ENCODE peak calls at places on chromosomes 11 and 22, in seven cellular contexts. One of them, this sample, is unnamed.

GRCh38 chr11:111770581-111771134 is 4.5 kb upstream of the PPP2R1B start:
- DNase-seq in GM23248: no peak
- DNase-seq in GM23338: no peak
- DNase-seq in PC-3: peak; percentile 52
- DNase-seq in neural progenitor cell: no peak
- DNase-seq in MM.1S: no peak
- DNase-seq in hepatocyte: no peak
- DNase-seq in this sample: no peak

GRCh38 chr11:66845876-66846212 is 2.6 kb downstream of the RCE1 start:
- DNase-seq in GM23248: no peak
- DNase-seq in GM23338: no peak
- DNase-seq in PC-3: no peak
- DNase-seq in neural progenitor cell: no peak
- DNase-seq in MM.1S: no peak
- DNase-seq in hepatocyte: no peak
- DNase-seq in this sample: no peak

GRCh38 chr11:46278387-46279173 is 1.1 kb downstream of the CREB3L1 start:
- DNase-seq in GM23248: peak; percentile 86
- DNase-seq in GM23338: peak; percentile 87
- DNase-seq in PC-3: no peak
- DNase-seq in neural progenitor cell: peak; percentile 78
- DNase-seq in MM.1S: no peak
- DNase-seq in hepatocyte: peak; percentile 85
- DNase-seq in this sample: no peak

GRCh38 chr11:122979815-122980656 is 1.6 kb downstream of the BSX start:
- DNase-seq in GM23248: no peak
- DNase-seq in GM23338: peak; percentile 55
- DNase-seq in PC-3: no peak
- DNase-seq in neural progenitor cell: peak; percentile 53
- DNase-seq in MM.1S: no peak
- DNase-seq in hepatocyte: no peak
- DNase-seq in this sample: no peak

GRCh38 chr11:104668797-104669463 is 229.3 kb downstream of the CASP12 start:
- DNase-seq in GM23248: peak; percentile 58
- DNase-seq in GM23338: no peak
- DNase-seq in PC-3: peak; percentile 98
- DNase-seq in neural progenitor cell: no peak
- DNase-seq in MM.1S: peak; percentile 50
- DNase-seq in hepatocyte: peak; percentile 59
- DNase-seq in this sample: no peak

GRCh38 chr11:122984186-122985011 is 2.8 kb upstream of the BSX start:
- DNase-seq in GM23248: peak; percentile 64
- DNase-seq in GM23338: peak; percentile 82
- DNase-seq in PC-3: no peak
- DNase-seq in neural progenitor cell: peak; percentile 70
- DNase-seq in MM.1S: no peak
- DNase-seq in hepatocyte: no peak
- DNase-seq in this sample: no peak

GRCh38 chr11:119729581-119730346 is 764 bp upstream of the NECTIN1 start:
- DNase-seq in GM23248: peak; percentile 72
- DNase-seq in GM23338: peak; percentile 60
- DNase-seq in PC-3: peak; percentile 80
- DNase-seq in neural progenitor cell: peak; percentile 59
- DNase-seq in MM.1S: no peak
- DNase-seq in hepatocyte: peak; percentile 48
- DNase-seq in this sample: no peak

GRCh38 chr22:29043906-29044575 is 17.6 kb downstream of the C22orf31 start:
- DNase-seq in GM23248: peak; percentile 80
- DNase-seq in GM23338: no peak
- DNase-seq in PC-3: peak; percentile 51
- DNase-seq in neural progenitor cell: no peak
- DNase-seq in MM.1S: no peak
- DNase-seq in hepatocyte: no peak
- DNase-seq in this sample: no peak

GRCh38 chr11:14336507-14337503 is 22.2 kb downstream of the RRAS2 start:
- DNase-seq in GM23248: peak; percentile 97
- DNase-seq in GM23338: no peak
- DNase-seq in PC-3: peak; percentile 96
- DNase-seq in neural progenitor cell: no peak
- DNase-seq in MM.1S: no peak
- DNase-seq in hepatocyte: no peak
- DNase-seq in this sample: no peak

GRCh38 chr11:93733474-93733873 is 7.8 kb downstream of the TAF1D start:
- DNase-seq in GM23248: no peak
- DNase-seq in GM23338: no peak
- DNase-seq in PC-3: no peak
- DNase-seq in neural progenitor cell: no peak
- DNase-seq in MM.1S: no peak
- DNase-seq in hepatocyte: no peak
- DNase-seq in this sample: no peak

GRCh38 chr22:46128606-46129005 is 21.7 kb upstream of the PPARA start:
- DNase-seq in GM23248: no peak
- DNase-seq in GM23338: no peak
- DNase-seq in PC-3: no peak
- DNase-seq in neural progenitor cell: no peak
- DNase-seq in MM.1S: no peak
- DNase-seq in hepatocyte: no peak
- DNase-seq in this sample: peak; percentile 25

DNA sequence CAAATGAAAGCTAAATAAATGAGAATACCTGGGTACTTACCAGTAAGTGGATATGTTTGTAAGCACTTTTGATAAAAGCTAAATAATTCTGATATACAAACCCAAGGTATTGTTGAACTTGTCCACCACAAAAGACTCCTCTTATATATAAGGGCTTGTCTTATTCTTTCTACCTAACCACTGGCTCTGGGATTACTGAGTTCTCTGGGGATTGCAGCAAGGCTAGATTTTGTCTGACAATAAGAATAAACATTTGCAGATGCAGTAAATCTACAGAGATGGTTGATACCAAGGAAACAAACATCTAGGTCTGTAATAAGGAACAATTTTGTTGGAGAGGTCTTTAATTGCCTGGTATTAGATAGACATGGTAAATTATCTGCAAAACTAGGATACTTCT is at the start of gene OR51A4:
- DNase-seq in GM23248: no peak
- DNase-seq in GM23338: no peak
- DNase-seq in PC-3: no peak
- DNase-seq in neural progenitor cell: no peak
- DNase-seq in MM.1S: no peak
- DNase-seq in hepatocyte: no peak
- DNase-seq in this sample: no peak
- TF ChIP-seq EZH2phosphoT487 in GM23248: no peak
- TF ChIP-seq EZH2phosphoT487 in GM23338: no peak
- TF ChIP-seq EZH2phosphoT487 in PC-3: no peak
- TF ChIP-seq EZH2phosphoT487 in neural progenitor cell: no peak
- TF ChIP-seq EZH2phosphoT487 in MM.1S: no peak
- TF ChIP-seq EZH2phosphoT487 in hepatocyte: no peak
- TF ChIP-seq EZH2phosphoT487 in this sample: no peak

GRCh38 chr11:86058360-86058759 is 10.5 kb downstream of the PICALM start:
- DNase-seq in GM23248: no peak
- DNase-seq in GM23338: no peak
- DNase-seq in PC-3: no peak
- DNase-seq in neural progenitor cell: no peak
- DNase-seq in MM.1S: no peak
- DNase-seq in hepatocyte: no peak
- DNase-seq in this sample: no peak

GRCh38 chr11:86060544-86060943 is 8.3 kb downstream of the PICALM start:
- DNase-seq in GM23248: no peak
- DNase-seq in GM23338: no peak
- DNase-seq in PC-3: no peak
- DNase-seq in neural progenitor cell: no peak
- DNase-seq in MM.1S: no peak
- DNase-seq in hepatocyte: no peak
- DNase-seq in this sample: no peak

GRCh38 chr11:86052697-86053641 is 15.9 kb downstream of the PICALM start:
- DNase-seq in GM23248: no peak
- DNase-seq in GM23338: no peak
- DNase-seq in PC-3: no peak
- DNase-seq in neural progenitor cell: no peak
- DNase-seq in MM.1S: no peak
- DNase-seq in hepatocyte: no peak
- DNase-seq in this sample: no peak

GRCh38 chr11:86061483-86061882 is 7.4 kb downstream of the PICALM start:
- DNase-seq in GM23248: no peak
- DNase-seq in GM23338: no peak
- DNase-seq in PC-3: no peak
- DNase-seq in neural progenitor cell: no peak
- DNase-seq in MM.1S: no peak
- DNase-seq in hepatocyte: no peak
- DNase-seq in this sample: no peak

GRCh38 chr11:86056262-86056911 is 12.5 kb downstream of the PICALM start:
- DNase-seq in GM23248: no peak
- DNase-seq in GM23338: no peak
- DNase-seq in PC-3: no peak
- DNase-seq in neural progenitor cell: no peak
- DNase-seq in MM.1S: no peak
- DNase-seq in hepatocyte: no peak
- DNase-seq in this sample: no peak
- H3K4me1 ChIP-seq in GM23248: peaks cover 55% of the 10 kb centered on the region
- H3K4me1 ChIP-seq in GM23338: peaks cover 23% of the 10 kb centered on the region
- H3K4me1 ChIP-seq in PC-3: no peaks in the 10 kb centered on the region
- H3K4me1 ChIP-seq in neural progenitor cell: no peaks in the 10 kb centered on the region
- H3K4me1 ChIP-seq in MM.1S: peaks cover 6% of the 10 kb centered on the region
- H3K4me1 ChIP-seq in hepatocyte: no peaks in the 10 kb centered on the region
- H3K4me1 ChIP-seq in this sample: no peaks in the 10 kb centered on the region

GRCh38 chr11:1761110-1761856 is 2.4 kb downstream of the CTSD start:
- DNase-seq in GM23248: no peak
- DNase-seq in GM23338: no peak
- DNase-seq in PC-3: no peak
- DNase-seq in neural progenitor cell: no peak
- DNase-seq in MM.1S: no peak
- DNase-seq in hepatocyte: no peak
- DNase-seq in this sample: no peak

GRCh38 chr11:1758611-1759150 is 5.0 kb downstream of the CTSD start:
- DNase-seq in GM23248: no peak
- DNase-seq in GM23338: no peak
- DNase-seq in PC-3: no peak
- DNase-seq in neural progenitor cell: no peak
- DNase-seq in MM.1S: no peak
- DNase-seq in hepatocyte: no peak
- DNase-seq in this sample: no peak

GRCh38 chr11:1760351-1761109 is 3.2 kb downstream of the CTSD start:
- DNase-seq in GM23248: peak; percentile 57
- DNase-seq in GM23338: no peak
- DNase-seq in PC-3: peak; percentile 3
- DNase-seq in neural progenitor cell: no peak
- DNase-seq in MM.1S: no peak
- DNase-seq in hepatocyte: no peak
- DNase-seq in this sample: no peak

GRCh38 chr11:1759151-1759850 is 4.4 kb downstream of the CTSD start:
- DNase-seq in GM23248: no peak
- DNase-seq in GM23338: no peak
- DNase-seq in PC-3: no peak
- DNase-seq in neural progenitor cell: no peak
- DNase-seq in MM.1S: no peak
- DNase-seq in hepatocyte: no peak
- DNase-seq in this sample: no peak

GRCh38 chr11:1759851-1760220 is 3.9 kb downstream of the CTSD start:
- DNase-seq in GM23248: no peak
- DNase-seq in GM23338: no peak
- DNase-seq in PC-3: no peak
- DNase-seq in neural progenitor cell: no peak
- DNase-seq in MM.1S: no peak
- DNase-seq in hepatocyte: no peak
- DNase-seq in this sample: no peak
- TF ChIP-seq EZH2phosphoT487 in GM23248: no peak
- TF ChIP-seq EZH2phosphoT487 in GM23338: no peak
- TF ChIP-seq EZH2phosphoT487 in PC-3: no peak
- TF ChIP-seq EZH2phosphoT487 in neural progenitor cell: no peak
- TF ChIP-seq EZH2phosphoT487 in MM.1S: no peak
- TF ChIP-seq EZH2phosphoT487 in hepatocyte: no peak
- TF ChIP-seq EZH2phosphoT487 in this sample: no peak

GRCh38 chr11:68011046-68011943 is 1.2 kb downstream of the ALDH3B1 start:
- DNase-seq in GM23248: no peak
- DNase-seq in GM23338: no peak
- DNase-seq in PC-3: no peak
- DNase-seq in neural progenitor cell: no peak
- DNase-seq in MM.1S: no peak
- DNase-seq in hepatocyte: no peak
- DNase-seq in this sample: no peak

GRCh38 chr11:68012044-68012842 is 2.1 kb downstream of the ALDH3B1 start:
- DNase-seq in GM23248: no peak
- DNase-seq in GM23338: no peak
- DNase-seq in PC-3: peak; percentile 40
- DNase-seq in neural progenitor cell: no peak
- DNase-seq in MM.1S: no peak
- DNase-seq in hepatocyte: no peak
- DNase-seq in this sample: no peak

GRCh38 chr11:68008381-68009337 is 1.5 kb upstream of the ALDH3B1 start:
- DNase-seq in GM23248: no peak
- DNase-seq in GM23338: no peak
- DNase-seq in PC-3: no peak
- DNase-seq in neural progenitor cell: no peak
- DNase-seq in MM.1S: peak; percentile 94
- DNase-seq in hepatocyte: no peak
- DNase-seq in this sample: peak; percentile 65

GRCh38 chr11:68009391-68010000 is 631 bp upstream of the ALDH3B1 start:
- DNase-seq in GM23248: peak; percentile 56
- DNase-seq in GM23338: peak; percentile 35
- DNase-seq in PC-3: peak; percentile 67
- DNase-seq in neural progenitor cell: no peak
- DNase-seq in MM.1S: peak; percentile 60
- DNase-seq in hepatocyte: no peak
- DNase-seq in this sample: peak; percentile 68

GRCh38 chr11:68010058-68011041 is at the start of gene ALDH3B1:
- DNase-seq in GM23248: peak; percentile 95
- DNase-seq in GM23338: peak; percentile 56
- DNase-seq in PC-3: peak; percentile 90
- DNase-seq in neural progenitor cell: peak; percentile 57
- DNase-seq in MM.1S: peak; percentile 66
- DNase-seq in hepatocyte: peak; percentile 87
- DNase-seq in this sample: peak; percentile 49
- H3K4me1 ChIP-seq in GM23248: peaks cover 48% of the 10 kb centered on the region
- H3K4me1 ChIP-seq in GM23338: peaks cover 12% of the 10 kb centered on the region
- H3K4me1 ChIP-seq in PC-3: peaks cover 64% of the 10 kb centered on the region
- H3K4me1 ChIP-seq in neural progenitor cell: peaks cover 14% of the 10 kb centered on the region
- H3K4me1 ChIP-seq in MM.1S: peaks cover 69% of the 10 kb centered on the region
- H3K4me1 ChIP-seq in hepatocyte: peaks cover 45% of the 10 kb centered on the region
- H3K4me1 ChIP-seq in this sample: peaks cover 40% of the 10 kb centered on the region

DNA sequence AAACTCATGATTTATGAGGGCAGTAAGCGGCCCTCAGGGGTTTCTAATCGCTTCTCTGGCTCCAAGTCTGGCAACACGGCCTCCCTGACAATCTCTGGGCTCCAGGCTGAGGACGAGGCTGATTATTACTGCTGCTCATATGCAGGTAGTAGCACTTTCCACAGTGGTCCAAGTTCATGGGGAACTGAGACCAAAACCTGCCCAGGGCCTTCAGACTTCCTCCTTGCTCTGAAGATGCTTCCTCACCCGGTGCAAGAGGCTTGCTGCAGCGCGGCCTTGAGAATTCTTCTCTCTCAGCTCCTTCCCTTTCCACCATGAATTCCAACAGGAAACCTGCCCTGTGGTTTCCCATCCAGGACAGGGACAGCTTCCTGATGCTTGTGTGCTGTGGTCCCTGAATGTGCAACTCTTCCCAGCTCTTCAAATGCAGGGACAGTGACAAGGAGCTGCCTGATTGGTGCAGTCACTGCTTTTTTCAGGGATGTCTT is 53.9 kb downstream of the GGTLC2 start:
- DNase-seq in GM23248: no peak
- DNase-seq in GM23338: no peak
- DNase-seq in PC-3: no peak
- DNase-seq in neural progenitor cell: no peak
- DNase-seq in MM.1S: no peak
- DNase-seq in hepatocyte: no peak
- DNase-seq in this sample: peak; percentile 83
- TF ChIP-seq EZH2phosphoT487 in GM23248: no peak
- TF ChIP-seq EZH2phosphoT487 in GM23338: no peak
- TF ChIP-seq EZH2phosphoT487 in PC-3: no peak
- TF ChIP-seq EZH2phosphoT487 in neural progenitor cell: no peak
- TF ChIP-seq EZH2phosphoT487 in MM.1S: no peak
- TF ChIP-seq EZH2phosphoT487 in hepatocyte: no peak
- TF ChIP-seq EZH2phosphoT487 in this sample: no peak

GRCh38 chr11:47857485-47858168 is 9.5 kb upstream of the NUP160 start:
- DNase-seq in GM23248: no peak
- DNase-seq in GM23338: no peak
- DNase-seq in PC-3: no peak
- DNase-seq in neural progenitor cell: no peak
- DNase-seq in MM.1S: no peak
- DNase-seq in hepatocyte: no peak
- DNase-seq in this sample: peak; percentile 89
- H3K4me1 ChIP-seq in GM23248: peaks cover 39% of the 10 kb centered on the region
- H3K4me1 ChIP-seq in GM23338: no peaks in the 10 kb centered on the region
- H3K4me1 ChIP-seq in PC-3: peaks cover 8% of the 10 kb centered on the region
- H3K4me1 ChIP-seq in neural progenitor cell: no peaks in the 10 kb centered on the region
- H3K4me1 ChIP-seq in MM.1S: no peaks in the 10 kb centered on the region
- H3K4me1 ChIP-seq in hepatocyte: no peaks in the 10 kb centered on the region
- H3K4me1 ChIP-seq in this sample: peaks cover 89% of the 10 kb centered on the region

This sample was measured in OCI-LY7.